ENCODE peak calls at places on chromosomes 16 and 17, in six cellular contexts. E is fibroblast of lung; R is adrenal gland; X is fibroblast of the aortic adventitia; N is CD8-positive, alpha-beta memory T cell; A is thoracic aorta. B is an unnamed sample.

GRCh38 chr16:629289-630023 is 1.3 kb upstream of the WFIKKN1 start:
- DNase-seq in A (no peak), R (peak), E (no peak), N (no peak), X (no peak), B (no peak)

GRCh38 chr17:28746611-28747045 is 2.8 kb downstream of the TRAF4 start:
- DNase-seq in E (no peak), N (no peak), R (peak), X (no peak), A (no peak), B (no peak)

GRCh38 chr16:51146256-51146924 is 4.7 kb downstream of the SALL1 start:
- DNase-seq in N (no peak), A (no peak), X (peak), E (peak), R (no peak), B (no peak)

GRCh38 chr16:86590501-86591144 is 12.3 kb downstream of the FOXL1 start:
- DNase-seq in E (peak), N (no peak), A (no peak), X (peak), R (no peak), B (no peak)

GRCh38 chr17:81491193-81491592 is 21.4 kb downstream of the ACTG1 start:
- DNase-seq in N (no peak), E (no peak), X (no peak), R (no peak), A (no peak), B (no peak)

GRCh38 chr16:74738134-74738541 is 36.5 kb downstream of the FA2H start:
- DNase-seq in R (no peak), X (no peak), E (no peak), A (no peak), N (no peak), B (no peak)

GRCh38 chr16:56370836-56371235 is 54.5 kb downstream of the AMFR start:
- DNase-seq in R (peak), A (no peak), N (no peak), E (peak), X (peak), B (no peak)

GRCh38 chr17:41773190-41773588 is 13.3 kb downstream of the JUP start:
- DNase-seq in E (peak), R (peak), A (no peak), N (no peak), X (peak), B (no peak)

GRCh38 chr17:49996495-49997255 is 1.7 kb upstream of the DLX3 start:
- DNase-seq in R (peak), N (peak), A (no peak), X (peak), E (peak), B (no peak)

GRCh38 chr17:46009681-46010596 is 10.9 kb downstream of the STH start:
- DNase-seq in N (no peak), A (no peak), X (peak), R (no peak), E (peak), B (no peak)

GRCh38 chr17:7833795-7834553 is at the start of gene KDM6B:
- DNase-seq in E (peak), N (peak), R (peak), A (peak), X (peak), B (no peak)

GRCh38 chr16:9836118-9836736 is 346.0 kb downstream of the GRIN2A start:
- DNase-seq in A (no peak), E (peak), N (no peak), X (peak), R (peak), B (no peak)

GRCh38 chr17:68572138-68572842 is 28.9 kb downstream of the FAM20A start:
- DNase-seq in X (peak), E (peak), R (no peak), N (no peak), A (no peak), B (peak)

GRCh38 chr17:77493901-77494663 is 353.3 kb downstream of the SEC14L1 start:
- DNase-seq in E (no peak), R (peak), A (no peak), X (no peak), N (no peak), B (no peak)

GRCh38 chr17:18994626-18995025 is 9.9 kb downstream of the FAM83G start:
- DNase-seq in R (no peak), X (no peak), E (peak), A (no peak), N (no peak), B (no peak)

GRCh38 chr17:48615212-48615962 is at the start of gene HOXB8:
- DNase-seq in N (no peak), E (no peak), X (no peak), R (no peak), A (no peak), B (no peak)

GRCh38 chr16:19316846-19317245 is 31.3 kb downstream of the CLEC19A start:
- DNase-seq in N (no peak), R (no peak), E (no peak), X (no peak), A (no peak), B (no peak)
- H3K4me3 ChIP-seq in N (no peak), R (no peak), E (no peak), X (no peak), A (no peak), B (no peak)

DNA sequence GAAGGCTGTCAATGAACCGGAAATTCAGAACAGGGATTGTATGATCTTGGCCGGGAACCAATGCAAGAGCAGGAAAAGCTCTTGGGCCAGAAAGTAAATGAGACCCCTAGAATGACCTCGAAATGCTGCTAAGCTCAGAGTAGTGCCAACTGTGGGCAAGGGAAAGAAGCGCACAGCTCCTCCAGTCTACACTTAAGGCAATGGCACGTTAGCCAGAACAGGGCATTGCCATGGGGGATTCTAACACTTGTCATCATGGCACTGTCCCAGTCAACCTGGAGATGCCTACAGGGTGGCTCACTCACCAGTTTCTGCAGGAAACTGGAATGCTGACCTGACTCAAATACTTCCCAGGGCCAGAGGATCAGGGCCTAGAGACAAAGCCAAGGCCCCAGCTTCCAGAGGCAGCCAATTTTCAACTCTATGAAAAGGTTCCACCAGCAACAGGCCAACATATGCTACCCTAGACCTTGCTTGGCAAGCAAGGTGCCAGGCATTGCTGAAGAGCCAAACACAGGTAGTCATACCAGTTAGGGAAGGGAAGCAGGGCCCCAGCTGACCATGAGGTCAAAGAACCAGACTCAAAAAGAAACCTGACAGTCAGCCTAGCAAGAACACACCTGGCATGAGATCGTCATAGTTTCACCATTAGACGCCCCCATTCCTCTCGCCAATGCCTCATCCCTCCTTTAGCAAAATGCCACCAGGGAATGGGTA is 34.9 kb downstream of the ARHGAP17 start:
- DNase-seq in A (no peak), N (no peak), R (no peak), X (no peak), E (no peak), B (no peak)
- H3K4me3 ChIP-seq in A (no peak), N (no peak), R (no peak), X (no peak), E (no peak), B (no peak)

GRCh38 chr16:71442041-71442440 is at the start of gene TLE7:
- DNase-seq in N (no peak), X (no peak), A (no peak), R (no peak), E (no peak), B (no peak)
- H3K4me3 ChIP-seq in N (no peak), X (no peak), A (no peak), R (no peak), E (no peak), B (no peak)

GRCh38 chr17:64134216-64134970 is 4.4 kb upstream of the ERN1 start:
- DNase-seq in X (no peak), A (no peak), E (no peak), N (no peak), R (no peak), B (no peak)
- H3K4me3 ChIP-seq in X (no peak), A (no peak), E (no peak), N (no peak), R (no peak), B (no peak)

GRCh38 chr17:2750721-2751120 is 1.3 kb upstream of the CCDC92B start:
- DNase-seq in R (no peak), X (no peak), N (no peak), A (no peak), E (no peak), B (no peak)

GRCh38 chr17:2758870-2759269 is 9.4 kb upstream of the CCDC92B start:
- DNase-seq in X (no peak), E (no peak), N (no peak), A (no peak), R (no peak), B (no peak)

GRCh38 chr17:2751482-2751881 is 2.0 kb upstream of the CCDC92B start:
- DNase-seq in E (no peak), X (no peak), R (no peak), A (no peak), N (no peak), B (no peak)

DNA sequence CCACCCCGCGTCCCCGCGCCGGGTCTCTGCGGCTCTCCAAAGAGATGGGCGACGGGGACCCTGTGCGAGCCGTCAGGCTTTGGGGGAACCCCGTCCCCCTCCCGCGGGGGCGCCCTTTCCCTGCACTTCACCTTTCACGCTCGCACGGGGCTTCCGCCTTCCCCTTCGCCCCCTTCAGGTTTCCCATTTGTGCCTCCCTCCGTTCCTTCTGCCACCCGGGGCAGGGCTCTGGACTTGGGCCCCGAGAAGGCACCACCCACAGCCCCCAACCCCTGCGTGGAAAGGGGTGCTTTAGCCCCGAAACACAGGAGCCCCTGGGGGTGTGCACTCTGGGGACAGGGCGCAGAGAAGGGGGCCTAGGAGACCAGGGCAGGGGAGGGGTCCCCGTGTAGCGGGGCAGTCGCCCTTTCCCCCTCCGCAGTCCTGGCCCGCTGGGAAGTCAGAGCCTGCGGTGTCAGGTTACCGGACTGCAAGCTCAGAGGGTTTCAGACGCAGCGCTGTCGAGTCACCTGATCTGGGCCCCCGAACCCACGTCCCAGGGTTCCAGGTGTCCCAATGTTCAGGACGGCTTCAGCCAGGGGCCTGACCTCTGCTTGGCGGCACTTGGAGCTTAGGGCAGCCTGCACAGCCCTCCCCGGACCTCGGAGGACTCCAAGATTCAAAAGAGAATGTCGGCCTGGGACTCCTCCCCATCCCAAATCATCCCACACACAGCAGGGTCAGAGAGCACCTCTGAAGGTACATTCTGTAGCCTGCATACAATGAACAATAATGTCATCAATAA is 6.7 kb upstream of the CCDC92B start:
- DNase-seq in E (no peak), A (no peak), R (no peak), N (no peak), X (no peak), B (no peak)
- H3K4me3 ChIP-seq in E (no peak), A (peak), R (no peak), N (no peak), X (no peak), B (no peak)

DNA sequence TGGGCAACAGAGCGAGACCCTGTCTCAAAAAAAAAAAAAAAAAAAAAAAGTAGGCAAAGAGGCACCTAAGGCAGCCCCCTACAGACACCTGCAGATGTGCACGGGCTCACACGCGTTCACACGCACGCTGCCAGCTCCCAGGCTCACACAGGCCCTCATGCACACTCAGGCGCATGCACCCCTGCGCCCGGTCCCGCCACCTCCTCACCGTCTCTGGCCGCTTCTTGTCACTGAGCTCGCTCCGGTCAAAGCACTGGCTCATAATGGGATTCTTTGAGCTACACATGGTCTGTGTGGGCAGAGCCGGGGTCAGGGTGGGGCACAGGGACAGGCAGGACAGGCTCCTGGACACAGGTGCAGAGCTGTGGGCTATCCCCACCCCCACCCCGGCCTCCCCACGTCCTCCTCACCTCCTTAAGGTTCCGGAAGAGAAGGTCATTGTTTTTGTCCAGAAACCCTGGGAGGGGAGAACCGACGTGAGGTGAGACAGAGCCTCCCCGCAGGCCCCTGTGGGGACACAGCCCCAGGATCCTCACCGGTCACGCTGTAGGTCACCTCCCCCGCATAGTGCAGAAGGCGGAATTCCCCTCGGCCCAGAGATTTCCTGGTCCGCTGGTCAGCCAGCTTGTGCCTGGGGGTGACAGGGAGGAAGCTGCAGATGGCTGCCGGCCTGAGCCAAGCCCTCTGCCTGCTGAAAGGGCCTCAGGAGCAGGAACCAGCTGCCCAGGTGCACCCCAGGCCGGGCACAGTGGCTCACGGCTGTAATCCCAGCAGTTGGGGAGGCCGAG is 17.9 kb downstream of the MYO1C start:
- DNase-seq in E (no peak), N (no peak), R (no peak), X (no peak), A (no peak), B (no peak)
- H3K4me3 ChIP-seq in E (no peak), N (no peak), R (no peak), X (no peak), A (no peak), B (no peak)